ENCODE peak calls at places on chromosomes 11 and 22, in five cellular contexts. One of them, this sample, is unnamed.

GRCh38 chr22:41951898-41952474 is at the start of gene SMIM45:
- DNase-seq in activated CD4-positive, alpha-beta T cell treated with anti-CD3 and anti-CD28 coated beads, Interleukin-2, amount 50 U/mL, for 4 hours: no peak
- DNase-seq in nucleus accumbens: peak; percentile 48
- DNase-seq in kidney tubule cell: no peak
- DNase-seq in coronary artery: no peak
- DNase-seq in this sample: peak; percentile 78

GRCh38 chr11:116533186-116533825 is 239.5 kb downstream of the BUD13 start:
- DNase-seq in activated CD4-positive, alpha-beta T cell treated with anti-CD3 and anti-CD28 coated beads, Interleukin-2, amount 50 U/mL, for 4 hours: no peak
- DNase-seq in nucleus accumbens: no peak
- DNase-seq in kidney tubule cell: no peak
- DNase-seq in coronary artery: peak; percentile 65
- DNase-seq in this sample: no peak

GRCh38 chr11:15563054-15563453 is 448.3 kb downstream of the INSC start:
- DNase-seq in activated CD4-positive, alpha-beta T cell treated with anti-CD3 and anti-CD28 coated beads, Interleukin-2, amount 50 U/mL, for 4 hours: no peak
- DNase-seq in nucleus accumbens: no peak
- DNase-seq in kidney tubule cell: no peak
- DNase-seq in coronary artery: no peak
- DNase-seq in this sample: no peak

GRCh38 chr11:46336781-46337180 is 10.5 kb upstream of the DGKZ start:
- DNase-seq in activated CD4-positive, alpha-beta T cell treated with anti-CD3 and anti-CD28 coated beads, Interleukin-2, amount 50 U/mL, for 4 hours: no peak
- DNase-seq in nucleus accumbens: no peak
- DNase-seq in kidney tubule cell: no peak
- DNase-seq in coronary artery: no peak
- DNase-seq in this sample: no peak

GRCh38 chr22:30027169-30027568 is 53.1 kb upstream of the HORMAD2 start:
- DNase-seq in activated CD4-positive, alpha-beta T cell treated with anti-CD3 and anti-CD28 coated beads, Interleukin-2, amount 50 U/mL, for 4 hours: no peak
- DNase-seq in nucleus accumbens: no peak
- DNase-seq in kidney tubule cell: no peak
- DNase-seq in coronary artery: no peak
- DNase-seq in this sample: no peak

GRCh38 chr11:112730591-112730990 is 230.6 kb upstream of the NCAM1 start:
- DNase-seq in activated CD4-positive, alpha-beta T cell treated with anti-CD3 and anti-CD28 coated beads, Interleukin-2, amount 50 U/mL, for 4 hours: no peak
- DNase-seq in nucleus accumbens: no peak
- DNase-seq in kidney tubule cell: no peak
- DNase-seq in coronary artery: no peak
- DNase-seq in this sample: no peak

GRCh38 chr11:68146010-68146540 is 24.9 kb upstream of the CHKA start:
- DNase-seq in activated CD4-positive, alpha-beta T cell treated with anti-CD3 and anti-CD28 coated beads, Interleukin-2, amount 50 U/mL, for 4 hours: no peak
- DNase-seq in nucleus accumbens: no peak
- DNase-seq in kidney tubule cell: peak; percentile 80
- DNase-seq in coronary artery: no peak
- DNase-seq in this sample: no peak

GRCh38 chr11:35420371-35420770 is 1.0 kb upstream of the SLC1A2 start:
- DNase-seq in activated CD4-positive, alpha-beta T cell treated with anti-CD3 and anti-CD28 coated beads, Interleukin-2, amount 50 U/mL, for 4 hours: no peak
- DNase-seq in nucleus accumbens: no peak
- DNase-seq in kidney tubule cell: no peak
- DNase-seq in coronary artery: no peak
- DNase-seq in this sample: no peak

This sample was measured in caudate nucleus.